ENCODE peak calls at places on chromosome X, in four cellular contexts. U, F, K and A are unnamed samples. For H3K4me1, the result is how much of the 10 kb centered on the place peaks cover.

GRCh38 chrX:138885886-138886285 is 174.4 kb upstream of the FGF13 start:
- DNase-seq in U (no peak), K (no peak), F (no peak), A (no peak)

GRCh38 chrX:153769158-153769864 is 5.3 kb downstream of the PLXNB3 start:
- DNase-seq in U (no peak), F (no peak), K (peak), A (peak)

GRCh38 chrX:118211891-118212816 is 95.5 kb upstream of the KLHL13 start:
- DNase-seq in U (no peak), K (no peak), F (no peak), A (no peak)

GRCh38 chrX:64230123-64230970 is at the start of gene ASB12:
- DNase-seq in U (peak), K (no peak), F (no peak), A (no peak)

GRCh38 chrX:31706456-31706855 is 634.6 kb upstream of the FTHL17 start:
- DNase-seq in K (no peak), F (no peak), U (no peak), A (no peak)

GRCh38 chrX:110118535-110118934 is 115.6 kb downstream of the TMEM164 start:
- DNase-seq in K (no peak), U (no peak), F (no peak), A (no peak)

GRCh38 chrX:136147320-136147901 is at the start of gene FHL1:
- DNase-seq in U (peak), F (no peak), K (peak), A (no peak)

GRCh38 chrX:138866643-138867042 is 155.1 kb upstream of the FGF13 start:
- DNase-seq in F (no peak), U (no peak), K (no peak), A (no peak)

GRCh38 chrX:46554942-46555341 is 9.7 kb upstream of the ZNF674 start:
- DNase-seq in K (no peak), F (no peak), U (no peak), A (no peak)

GRCh38 chrX:53073115-53073581 is 9.0 kb upstream of the TSPYL2 start:
- DNase-seq in U (no peak), K (no peak), F (no peak), A (no peak)

GRCh38 chrX:154603438-154604430 is 15.3 kb downstream of the CTAG1B start:
- DNase-seq in U (no peak), K (no peak), F (no peak), A (peak)

GRCh38 chrX:153626025-153626633 is 20.9 kb upstream of the DUSP9 start:
- DNase-seq in K (no peak), F (no peak), U (no peak), A (no peak)

GRCh38 chrX:136028383-136028984 is 43.2 kb downstream of the SLC9A6 start:
- DNase-seq in U (no peak), K (no peak), F (no peak), A (no peak)

GRCh38 chrX:96361844-96362243 is 322.8 kb upstream of the DIAPH2 start:
- DNase-seq in F (no peak), U (no peak), K (no peak), A (no peak)

GRCh38 chrX:22246620-22247019 is 26.1 kb upstream of the CBLL2 start:
- DNase-seq in U (no peak), F (no peak), K (no peak), A (no peak)

GRCh38 chrX:102651242-102651967 is at the start of gene GPRASP1:
- DNase-seq in K (peak), U (peak), F (peak), A (no peak)

GRCh38 chrX:112642349-112642748 is 37.4 kb downstream of the LHFPL1 start:
- DNase-seq in U (no peak), K (no peak), F (no peak), A (no peak)

GRCh38 chrX:1452497-1453389 is at the start of gene ASMTL:
- DNase-seq in U (peak), K (peak), F (no peak), A (peak)

GRCh38 chrX:3175659-3176438 is 134.6 kb downstream of the ARSF start:
- DNase-seq in U (no peak), F (no peak), K (no peak), A (no peak)

GRCh38 chrX:45517090-45517973 is 316.7 kb upstream of the DIPK2B start:
- DNase-seq in F (no peak), U (no peak), K (no peak), A (no peak)

GRCh38 chrX:9273744-9274143 is 191.1 kb upstream of the TBL1X start:
- DNase-seq in F (no peak), U (no peak), K (no peak), A (no peak)

GRCh38 chrX:636971-637659 is 6.5 kb downstream of the SHOX start:
- DNase-seq in F (no peak), U (no peak), K (no peak), A (no peak)

GRCh38 chrX:2430265-2430825 is 70.4 kb downstream of the DHRSX start:
- DNase-seq in K (no peak), U (no peak), F (no peak), A (no peak)

GRCh38 chrX:48956728-48957414 is 536 bp downstream of the OTUD5 start:
- DNase-seq in U (peak), F (no peak), K (peak), A (no peak)

GRCh38 chrX:6021316-6022091 is 207.2 kb downstream of the NLGN4X start:
- DNase-seq in F (no peak), U (no peak), K (no peak), A (no peak)

DNA sequence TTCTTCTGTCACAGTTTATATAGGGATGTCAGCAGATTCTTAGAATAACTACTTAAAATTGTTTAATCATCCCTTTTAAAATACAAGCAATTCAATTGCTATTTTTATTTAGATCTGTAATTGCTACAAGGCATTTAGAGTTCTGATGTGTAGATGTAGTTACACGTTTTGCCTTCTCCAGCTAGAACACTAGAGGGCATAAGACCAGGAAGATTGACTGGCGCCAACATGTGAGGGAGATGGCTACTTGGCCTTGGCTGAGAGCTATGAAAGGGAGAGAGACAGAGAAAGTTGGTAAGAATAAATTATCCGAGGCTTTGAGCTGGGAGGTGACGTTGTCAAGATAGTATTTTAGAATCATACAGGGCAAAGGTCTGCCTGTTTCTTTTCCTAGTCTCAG is 563.7 kb upstream of the PRKX start:
- DNase-seq in F (no peak), U (no peak), K (no peak), A (no peak)
- TF ChIP-seq CTCF in F (no peak), U (no peak), K (no peak), A (peak)

DNA sequence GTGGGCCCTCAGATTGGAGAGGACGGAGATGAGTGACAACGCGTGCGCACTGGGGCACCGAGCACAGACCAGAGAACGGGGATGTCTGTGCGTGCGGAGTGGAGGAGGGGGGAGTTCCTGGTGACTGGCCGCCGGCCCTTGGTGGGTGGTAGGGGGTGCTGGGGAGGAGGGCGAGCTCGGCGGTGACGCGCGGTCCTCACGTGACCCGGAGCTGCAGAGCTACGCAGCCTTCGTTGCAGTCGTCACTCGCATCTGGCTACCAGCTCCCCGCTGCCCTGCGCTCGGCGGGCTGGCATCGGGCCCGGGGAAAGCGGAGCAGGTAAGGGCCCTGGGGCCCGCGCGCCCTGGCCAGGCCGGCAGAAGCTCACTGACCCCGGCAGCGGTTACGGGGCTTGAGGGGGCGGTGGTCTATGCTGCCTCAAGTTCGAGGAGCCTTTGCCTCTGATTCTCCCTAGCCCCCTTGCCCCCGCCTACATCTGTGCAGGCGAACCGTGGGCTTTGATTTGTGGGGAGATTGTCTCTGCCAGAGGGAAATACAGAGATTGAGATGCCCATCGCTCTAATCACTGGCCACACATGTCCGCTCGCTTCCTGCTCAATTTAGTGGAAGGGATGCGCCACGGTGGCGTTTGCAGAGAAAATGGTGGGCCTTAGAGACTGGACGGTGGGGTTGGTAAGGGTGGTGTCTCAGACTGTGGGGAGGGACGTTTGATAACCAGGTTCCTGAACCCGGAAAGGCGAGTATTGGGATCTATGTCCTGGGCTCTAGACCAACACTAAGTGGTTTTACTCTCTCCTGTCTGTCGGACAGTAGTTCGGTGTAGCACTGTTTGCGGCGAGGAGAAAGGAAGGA is at the start of gene ARMCX4:
- DNase-seq in K (peak), U (peak), F (no peak), A (no peak)
- H3K4me3 ChIP-seq in K (no peak), U (peak), F (peak), A (no peak)

GRCh38 chrX:24659646-24660045 is 12.5 kb upstream of the PCYT1B start:
- DNase-seq in F (no peak), K (no peak), U (no peak), A (no peak)
- H3K4me1 ChIP-seq in F (under half), K (under half), U (under half), A (under half)

GRCh38 chrX:44245730-44246129 is 97.7 kb downstream of the EFHC2 start:
- DNase-seq in F (no peak), K (no peak), U (no peak), A (no peak)

GRCh38 chrX:44244008-44244407 is 99.5 kb downstream of the EFHC2 start:
- DNase-seq in F (no peak), K (no peak), U (no peak), A (no peak)

GRCh38 chrX:44241551-44241950 is 101.9 kb downstream of the EFHC2 start:
- DNase-seq in K (no peak), F (no peak), U (no peak), A (no peak)

GRCh38 chrX:44247468-44247867 is 96.0 kb downstream of the EFHC2 start:
- DNase-seq in K (no peak), U (no peak), F (no peak), A (no peak)

GRCh38 chrX:44246826-44247225 is 96.6 kb downstream of the EFHC2 start:
- DNase-seq in U (no peak), K (no peak), F (no peak), A (no peak)
- TF ChIP-seq CTCF in U (no peak), K (no peak), F (no peak), A (no peak)

GRCh38 chrX:11109968-11110367 is 1.2 kb upstream of the HCCS start:
- DNase-seq in U (no peak), F (no peak), K (no peak), A (no peak)
- H3K4me3 ChIP-seq in U (no peak), F (no peak), K (no peak), A (no peak)